ENCODE peak calls at places on chromosomes 2 and 18, in five cellular contexts. Q is heart right ventricle, N is thoracic aorta, V is sigmoid colon, Y is HCT116. J is an unnamed sample.

GRCh38 chr18:48036641-48037421 is 106.4 kb upstream of the SMAD2 start:
- DNase-seq in Q (no peak), N (no peak), V (peak), Y (no peak), J (no peak)

GRCh38 chr18:69469444-69469919 is 68.8 kb downstream of the DOK6 start:
- DNase-seq in Q (no peak), N (no peak), V (peak), Y (peak), J (no peak)

GRCh38 chr2:16664052-16664731 is 1.4 kb downstream of the CYRIA start:
- DNase-seq in Q (peak), N (no peak), V (peak), Y (no peak), J (peak)

GRCh38 chr2:142300517-142300916 is 169.7 kb upstream of the LRP1B start:
- DNase-seq in Q (no peak), N (no peak), V (no peak), Y (no peak), J (no peak)

GRCh38 chr2:80499095-80499494 is 194.5 kb upstream of the LRRTM1 start:
- DNase-seq in Q (no peak), N (no peak), V (no peak), Y (peak), J (peak)

GRCh38 chr2:31442376-31442775 is 27.8 kb upstream of the XDH start:
- DNase-seq in Q (no peak), N (no peak), V (no peak), Y (no peak), J (no peak)

GRCh38 chr18:79405781-79406575 is 10.2 kb downstream of the NFATC1 start:
- DNase-seq in Q (peak), N (no peak), V (no peak), Y (no peak), J (no peak)

GRCh38 chr18:54805571-54806334 is 22.5 kb upstream of the RAB27B start:
- DNase-seq in Q (no peak), N (no peak), V (no peak), Y (no peak), J (peak)

GRCh38 chr2:73176205-73176880 is 26.0 kb upstream of the NOTO start:
- DNase-seq in Q (peak), N (no peak), V (peak), Y (no peak), J (peak)

GRCh38 chr2:195363496-195363895 is 293.5 kb upstream of the SLC39A10 start:
- DNase-seq in Q (no peak), N (no peak), V (no peak), Y (no peak), J (peak)

GRCh38 chr2:153405196-153405595 is 73.4 kb downstream of the RPRM start:
- DNase-seq in Q (no peak), N (no peak), V (no peak), Y (no peak), J (no peak)

GRCh38 chr18:28176674-28176932 is 327 bp downstream of the CDH2 start:
- DNase-seq in Q (no peak), N (no peak), V (no peak), Y (no peak), J (no peak)

GRCh38 chr2:10918661-10919414 is 7.1 kb downstream of the KCNF1 start:
- DNase-seq in Q (peak), N (no peak), V (peak), Y (no peak), J (peak)

GRCh38 chr18:36536426-36536825 is 238.9 kb downstream of the FHOD3 start:
- DNase-seq in Q (no peak), N (no peak), V (no peak), Y (no peak), J (no peak)

GRCh38 chr2:49770919-49771318 is 616.6 kb upstream of the FSHR start:
- DNase-seq in Q (peak), N (no peak), V (no peak), Y (no peak), J (peak)

GRCh38 chr2:201158111-201158929 is 24.6 kb upstream of the CASP10 start:
- DNase-seq in Q (no peak), N (no peak), V (peak), Y (peak), J (peak)

GRCh38 chr2:7011376-7012083 is 94.3 kb downstream of the RNF144A start:
- DNase-seq in Q (no peak), N (no peak), V (no peak), Y (no peak), J (peak)

GRCh38 chr2:127585270-127585807 is 49.9 kb downstream of the MYO7B start:
- DNase-seq in Q (no peak), N (no peak), V (no peak), Y (no peak), J (no peak)

GRCh38 chr18:61582205-61582710 is 249.0 kb downstream of the CDH20 start:
- DNase-seq in Q (peak), N (no peak), V (no peak), Y (no peak), J (no peak)

GRCh38 chr2:43942001-43942400 is 53.8 kb downstream of the LRPPRC start:
- DNase-seq in Q (no peak), N (no peak), V (no peak), Y (no peak), J (peak)

GRCh38 chr2:39399570-39399969 is 37.5 kb downstream of the MAP4K3 start:
- DNase-seq in Q (no peak), N (no peak), V (no peak), Y (no peak), J (no peak)

GRCh38 chr2:170806548-170806947 is 10.1 kb upstream of the GAD1 start:
- DNase-seq in Q (no peak), N (no peak), V (no peak), Y (no peak), J (no peak)

GRCh38 chr18:28178720-28179119 is 1.8 kb upstream of the CDH2 start:
- DNase-seq in Q (no peak), N (no peak), V (no peak), Y (no peak), J (peak)

GRCh38 chr2:37590119-37590571 is 81.3 kb downstream of the CDC42EP3 start:
- DNase-seq in Q (no peak), N (no peak), V (no peak), Y (no peak), J (peak)

GRCh38 chr2:179711375-179711774 is 150.0 kb downstream of the ZNF385B start:
- DNase-seq in Q (no peak), N (no peak), V (no peak), Y (no peak), J (no peak)

GRCh38 chr2:48148841-48149240 is 242.5 kb upstream of the FBXO11 start:
- DNase-seq in Q (no peak), N (no peak), V (no peak), Y (no peak), J (no peak)

GRCh38 chr2:85549826-85550225 is 10.9 kb downstream of the MAT2A start:
- DNase-seq in Q (no peak), N (no peak), V (no peak), Y (no peak), J (peak)

GRCh38 chr2:219230201-219230540 is 565 bp downstream of the ANKZF1 start:
- DNase-seq in Q (no peak), N (no peak), V (peak), Y (no peak), J (peak)

GRCh38 chr2:219228745-219229374 is 576 bp downstream of the ATG9A start:
- DNase-seq in Q (no peak), N (no peak), V (peak), Y (no peak), J (no peak)

GRCh38 chr2:219225350-219225749 is 4.1 kb downstream of the ATG9A start:
- DNase-seq in Q (no peak), N (no peak), V (no peak), Y (no peak), J (no peak)

GRCh38 chr2:219229375-219230200 is at the start of the genes ANKZF1 and ATG9A:
- DNase-seq in Q (peak), N (peak), V (peak), Y (peak), J (peak)

DNA sequence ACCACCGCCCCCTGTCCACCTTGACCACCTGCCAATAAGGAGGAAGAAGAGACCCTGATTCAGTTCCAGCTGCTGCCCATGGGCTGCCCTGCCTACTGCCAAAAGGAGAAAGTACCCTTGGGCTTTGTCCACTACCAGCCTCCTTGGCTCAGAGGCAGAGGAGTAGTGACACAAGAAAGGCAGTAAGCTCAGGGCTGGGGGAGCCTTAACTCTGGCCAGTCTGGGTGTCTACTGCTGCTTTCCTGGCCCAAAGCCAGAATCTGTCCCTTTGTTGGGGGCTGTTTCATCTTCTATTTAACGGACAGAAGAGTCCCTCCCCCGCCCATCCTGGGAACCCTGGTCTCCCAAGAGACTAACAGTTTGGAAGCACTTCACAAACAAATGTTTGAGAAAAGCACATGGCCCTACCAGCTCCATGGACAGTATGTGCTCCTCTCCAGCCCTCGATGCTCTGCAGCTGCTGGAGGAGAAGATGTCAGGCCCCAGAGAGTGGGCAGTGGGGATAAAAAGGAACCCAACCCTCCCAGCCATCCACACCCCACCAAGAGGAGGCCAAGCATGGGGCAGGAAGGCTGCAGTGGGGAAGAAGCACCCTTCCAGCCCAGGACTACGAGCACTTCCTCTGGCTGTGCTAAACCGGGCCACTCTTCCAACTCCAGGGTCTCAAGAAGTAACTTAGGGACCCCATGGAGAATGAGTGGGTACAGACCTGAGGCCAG is 1.3 kb downstream of the ATG9A start:
- DNase-seq in Q (no peak), N (no peak), V (no peak), Y (no peak), J (no peak)
- H3K4me3 ChIP-seq in Q (peak), N (peak), V (peak), Y (peak), J (peak)

DNA sequence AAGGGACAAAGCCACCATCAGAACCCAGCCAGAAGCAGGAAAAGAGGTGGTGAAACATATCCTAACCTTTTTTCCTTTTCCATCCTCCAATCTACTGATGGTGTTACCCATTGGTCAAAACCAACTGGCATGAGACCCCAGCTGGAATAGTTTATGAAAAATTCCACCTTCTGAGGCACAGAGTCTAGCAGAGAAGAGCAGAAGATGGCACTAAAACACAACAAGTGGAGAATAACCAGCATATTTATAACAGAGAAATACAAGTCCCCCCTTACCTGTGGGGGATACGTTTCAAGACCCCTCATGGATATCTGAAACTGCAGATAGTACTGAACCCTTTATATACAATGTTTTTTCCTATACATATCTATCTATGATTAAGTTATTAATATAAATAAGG is 4.9 kb upstream of the INPP1 start:
- DNase-seq in Q (no peak), N (no peak), V (no peak), Y (no peak), J (no peak)
- TF ChIP-seq CTCF in Q (peak), N (no peak), V (no peak), Y (no peak), J (no peak)

GRCh38 chr2:188676012-188676405 is 298.2 kb upstream of the COL3A1 start:
- DNase-seq in Q (no peak), N (no peak), V (no peak), Y (no peak), J (peak)

GRCh38 chr2:188678921-188679320 is 295.3 kb upstream of the COL3A1 start:
- DNase-seq in Q (no peak), N (no peak), V (no peak), Y (no peak), J (peak)

GRCh38 chr2:188682864-188683263 is 291.3 kb upstream of the COL3A1 start:
- DNase-seq in Q (no peak), N (no peak), V (no peak), Y (no peak), J (no peak)

GRCh38 chr2:188675391-188676011 is 298.7 kb upstream of the COL3A1 start:
- DNase-seq in Q (no peak), N (no peak), V (no peak), Y (no peak), J (peak)

DNA sequence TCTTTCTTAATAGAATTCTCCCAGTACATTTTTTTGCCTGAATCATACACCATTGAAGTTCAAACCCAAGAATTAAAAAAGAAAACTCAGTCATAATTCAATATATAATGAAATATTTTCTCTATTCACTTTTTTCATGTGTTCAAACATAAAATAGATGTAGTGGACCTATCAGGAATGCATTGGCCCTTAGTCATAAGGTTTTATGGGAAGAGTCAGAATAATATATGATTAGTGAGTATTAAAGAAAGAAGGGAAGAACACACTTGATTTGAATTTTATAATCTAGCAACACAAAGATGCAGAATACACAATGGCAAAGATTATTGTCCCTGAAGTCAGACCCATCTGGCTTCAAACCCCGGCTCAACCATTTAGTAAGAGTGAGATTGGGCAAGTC is 297.0 kb upstream of the COL3A1 start:
- DNase-seq in Q (no peak), N (no peak), V (no peak), Y (no peak), J (no peak)
- H3K4me3 ChIP-seq in Q (no peak), N (no peak), V (no peak), Y (no peak), J (no peak)

DNA sequence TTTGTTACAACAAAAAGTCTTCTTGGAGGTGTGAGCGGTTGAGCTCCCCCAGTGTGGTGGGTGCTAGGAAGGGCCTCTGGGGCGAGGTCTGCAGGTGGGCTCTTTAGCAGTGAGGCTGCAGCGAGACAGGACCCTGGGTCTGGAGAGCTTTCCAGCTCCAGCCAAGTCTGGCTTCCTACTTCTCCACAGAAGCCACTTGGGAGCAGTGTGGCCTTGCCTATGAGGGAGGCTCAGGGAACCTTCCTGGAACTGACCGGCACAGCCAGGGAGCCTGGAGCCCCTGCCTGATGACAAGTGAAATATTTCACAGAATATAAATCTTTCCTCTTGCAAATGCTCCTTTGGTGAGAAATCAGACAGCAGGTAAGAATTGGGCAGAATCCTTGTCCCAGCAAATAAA is 289.6 kb upstream of the SPRED2 start:
- DNase-seq in Q (peak), N (no peak), V (peak), Y (no peak), J (peak)
- TF ChIP-seq CTCF in Q (peak), N (peak), V (peak), Y (peak), J (no peak)

DNA sequence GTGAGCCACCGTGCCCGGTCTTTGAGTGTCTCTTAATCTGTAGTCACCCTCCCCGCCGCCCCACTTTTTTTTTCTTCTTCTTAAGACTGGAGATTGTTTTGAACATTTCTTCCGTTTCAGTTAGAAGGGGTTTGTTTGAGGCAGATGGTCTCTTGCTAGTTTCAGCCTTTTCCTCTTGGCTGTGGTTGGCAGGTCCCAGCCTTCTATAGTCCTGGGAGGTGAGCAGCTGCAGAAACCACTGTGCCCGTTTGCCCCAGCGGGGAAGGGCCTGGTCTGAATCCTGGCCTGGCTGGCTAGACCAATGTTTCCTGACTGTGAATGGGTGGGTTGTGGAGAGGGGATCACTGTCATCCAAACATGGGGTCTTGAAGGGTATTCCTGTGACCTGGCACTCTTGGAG is 30.1 kb upstream of the MCFD2 start:
- DNase-seq in Q (no peak), N (no peak), V (no peak), Y (no peak), J (no peak)
- H3K4me3 ChIP-seq in Q (no peak), N (no peak), V (no peak), Y (no peak), J (no peak)

DNA sequence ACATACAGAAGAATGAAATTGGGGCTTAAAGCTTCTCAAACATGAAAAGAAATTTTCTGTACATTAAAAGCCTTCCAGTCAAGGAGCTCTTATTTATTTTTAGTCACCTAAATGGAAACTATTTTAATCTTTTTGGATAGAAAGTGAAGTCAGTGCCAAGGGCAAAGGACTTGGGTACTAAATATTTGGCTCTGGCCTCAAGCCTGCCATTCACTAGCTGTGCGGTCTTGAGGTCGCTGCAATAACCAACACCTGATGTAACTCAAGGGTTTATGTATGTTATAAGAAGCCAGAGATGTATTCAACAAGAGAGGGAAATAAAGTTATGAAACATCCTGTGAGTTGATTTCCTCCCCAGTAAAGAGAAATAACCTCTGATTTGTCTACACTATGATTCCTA is 49.5 kb upstream of the LRATD1 start:
- DNase-seq in Q (no peak), N (no peak), V (no peak), Y (no peak), J (no peak)
- TF ChIP-seq CTCF in Q (no peak), N (no peak), V (no peak), Y (no peak), J (no peak)

DNA sequence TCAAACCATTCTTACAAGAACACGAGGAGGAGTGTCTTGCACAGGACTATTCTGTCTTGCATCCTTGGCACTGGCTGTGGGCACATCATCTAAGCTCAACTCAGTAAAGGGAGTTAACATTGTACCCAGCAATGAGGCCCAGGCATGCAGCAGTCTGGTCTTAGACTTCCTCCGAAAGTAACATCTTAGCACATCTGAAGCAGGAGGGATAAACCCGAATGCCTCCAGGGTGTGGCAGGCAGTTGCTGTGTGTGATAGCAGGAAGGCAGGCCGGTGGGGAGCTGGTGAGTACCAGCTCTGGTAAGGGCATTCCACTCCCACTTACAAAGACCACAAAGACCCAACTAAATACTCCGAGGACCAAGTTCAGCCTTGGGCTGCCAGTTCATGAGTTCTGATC is 206.3 kb downstream of the TSN start:
- DNase-seq in Q (no peak), N (no peak), V (no peak), Y (no peak), J (no peak)
- H3K4me3 ChIP-seq in Q (no peak), N (no peak), V (no peak), Y (no peak), J (no peak)

GRCh38 chr2:219386532-219387280 is 1.0 kb downstream of the DNPEP start:
- DNase-seq in Q (no peak), N (no peak), V (no peak), Y (no peak), J (no peak)
- TF ChIP-seq CTCF in Q (no peak), N (no peak), V (no peak), Y (no peak), J (no peak)